ENCODE peak calls at places on chromosomes 13 and 19, in ten cellular contexts. O is lung, K is pancreas, S is psoas muscle, C is sigmoid colon, T is SK-N-SH, U is mammary epithelial cell, N is BJ, A is gastrocnemius medialis, G is prostate gland. X is an unnamed sample.

GRCh38 chr13:35891973-35892441 is 239.2 kb downstream of the DCLK1 start:
- DNase-seq in O (peak; percentile 17), K (no peak), S (no peak), C (no peak), T (no peak), U (peak; percentile 95), N (no peak), A (no peak), G (no peak), X (peak; percentile 98)

GRCh38 chr13:107590556-107590955 is 624.8 kb downstream of the LIG4 start:
- DNase-seq in O (no peak), K (no peak), S (no peak), C (no peak), T (no peak), U (no peak), N (no peak), A (no peak), G (no peak), X (no peak)

GRCh38 chr13:32880636-32881035 is 135.6 kb upstream of the KL start:
- DNase-seq in O (no peak), K (no peak), S (no peak), C (no peak), T (no peak), U (no peak), N (no peak), A (no peak), G (no peak), X (no peak)

GRCh38 chr19:18704054-18704453 is 20.6 kb downstream of the CRTC1 start:
- DNase-seq in O (no peak), K (no peak), S (no peak), C (no peak), T (no peak), U (no peak), N (no peak), A (no peak), G (no peak), X (peak; percentile 21)

GRCh38 chr19:33177417-33177976 is 16.6 kb upstream of the LRP3 start:
- DNase-seq in O (no peak), K (peak; percentile 92), S (no peak), C (peak; percentile 89), T (peak; percentile 77), U (no peak), N (no peak), A (no peak), G (peak; percentile 17), X (peak; percentile 24)

GRCh38 chr19:35716735-35716984 is 1.1 kb upstream of the KMT2B start:
- DNase-seq in O (no peak), K (peak; percentile 91), S (no peak), C (peak; percentile 83), T (no peak), U (no peak), N (no peak), A (no peak), G (no peak), X (no peak)

GRCh38 chr13:113029487-113030258 is 60.7 kb downstream of the MCF2L start:
- DNase-seq in O (no peak), K (peak; percentile 66), S (no peak), C (no peak), T (peak; percentile 92), U (no peak), N (no peak), A (no peak), G (no peak), X (no peak)

GRCh38 chr19:35273686-35274259 is 5.0 kb downstream of the USF2 start:
- DNase-seq in O (no peak), K (no peak), S (no peak), C (no peak), T (no peak), U (no peak), N (no peak), A (no peak), G (no peak), X (no peak)

GRCh38 chr19:23822735-23823134 is 64.0 kb upstream of the ZNF681 start:
- DNase-seq in O (no peak), K (no peak), S (no peak), C (no peak), T (no peak), U (peak; percentile 21), N (no peak), A (no peak), G (no peak), X (peak; percentile 33)

GRCh38 chr13:28678809-28679208 is 19.9 kb downstream of the POMP start:
- DNase-seq in O (no peak), K (no peak), S (no peak), C (no peak), T (no peak), U (no peak), N (no peak), A (no peak), G (no peak), X (no peak)

GRCh38 chr19:37987356-37988332 is 80.6 kb downstream of the SIPA1L3 start:
- DNase-seq in O (no peak), K (no peak), S (no peak), C (no peak), T (no peak), U (no peak), N (no peak), A (no peak), G (no peak), X (no peak)
- TF ChIP-seq CTCF in O (no peak), K (no peak), S (no peak), C (no peak), T (no peak), U (peak; percentile 19), N (peak; percentile 13), A (no peak), G (no peak), X (peak; percentile 31)

GRCh38 chr13:21710163-21710562 is 39.3 kb downstream of the FGF9 start:
- DNase-seq in O (no peak), K (no peak), S (no peak), C (no peak), T (no peak), U (no peak), N (no peak), A (no peak), G (no peak), X (no peak)
- H3K36me3 ChIP-seq in O (no peaks in the 10 kb centered on the region), K (no peaks in the 10 kb centered on the region), S (no peaks in the 10 kb centered on the region), C (no peaks in the 10 kb centered on the region), T (no peaks in the 10 kb centered on the region), U (no peaks in the 10 kb centered on the region), N (no peaks in the 10 kb centered on the region), A (no peaks in the 10 kb centered on the region), G (no peaks in the 10 kb centered on the region), X (no peaks in the 10 kb centered on the region)

GRCh38 chr13:46158983-46159382 is 23.0 kb downstream of the LCP1 start:
- DNase-seq in O (no peak), K (no peak), S (no peak), C (no peak), T (no peak), U (no peak), N (no peak), A (no peak), G (no peak), X (no peak)

GRCh38 chr13:46164661-46165060 is 17.3 kb downstream of the LCP1 start:
- DNase-seq in O (no peak), K (no peak), S (no peak), C (no peak), T (no peak), U (no peak), N (no peak), A (no peak), G (peak; percentile 49), X (no peak)

GRCh38 chr13:46160474-46161066 is 21.4 kb downstream of the LCP1 start:
- DNase-seq in O (no peak), K (no peak), S (no peak), C (no peak), T (peak; percentile 75), U (peak; percentile 36), N (peak; percentile 4), A (no peak), G (no peak), X (peak; percentile 56)

GRCh38 chr13:46158222-46158621 is 23.8 kb downstream of the LCP1 start:
- DNase-seq in O (no peak), K (no peak), S (no peak), C (no peak), T (no peak), U (no peak), N (no peak), A (no peak), G (no peak), X (no peak)

GRCh38 chr13:46160065-46160464 is 21.9 kb downstream of the LCP1 start:
- DNase-seq in O (no peak), K (no peak), S (no peak), C (no peak), T (no peak), U (no peak), N (no peak), A (no peak), G (no peak), X (no peak)
- H3K4me3 ChIP-seq in O (no peak overlapping the region), K (no peak overlapping the region), S (no peak overlapping the region), C (no peak overlapping the region), T (no peak overlapping the region), U (no peak overlapping the region), N (no peak overlapping the region), A (no peak overlapping the region), G (no peak overlapping the region), X (no peak overlapping the region)

GRCh38 chr19:531009-531752 is 379 bp upstream of the CDC34 start:
- DNase-seq in O (peak; percentile 76), K (peak; percentile 94), S (peak; percentile 87), C (peak; percentile 91), T (peak; percentile 99), U (peak; percentile 73), N (no peak), A (peak; percentile 47), G (peak; percentile 70), X (peak; percentile 48)
- TF ChIP-seq CTCF in O (no peak), K (no peak), S (no peak), C (no peak), T (no peak), U (no peak), N (no peak), A (peak; percentile 31), G (no peak), X (no peak)

GRCh38 chr19:7623725-7624603 is 5.4 kb downstream of the XAB2 start:
- DNase-seq in O (no peak), K (peak; percentile 80), S (no peak), C (no peak), T (no peak), U (no peak), N (no peak), A (no peak), G (no peak), X (no peak)
- H3K36me3 ChIP-seq in O (peaks cover 20% of the 10 kb centered on the region), K (no peaks in the 10 kb centered on the region), S (peaks cover 89% of the 10 kb centered on the region), C (peaks cover 58% of the 10 kb centered on the region), T (peaks cover 3% of the 10 kb centered on the region), U (peaks cover 7% of the 10 kb centered on the region), N (peaks cover 22% of the 10 kb centered on the region), A (peaks cover 77% of the 10 kb centered on the region), G (peaks cover 36% of the 10 kb centered on the region), X (peaks cover 47% of the 10 kb centered on the region)

DNA sequence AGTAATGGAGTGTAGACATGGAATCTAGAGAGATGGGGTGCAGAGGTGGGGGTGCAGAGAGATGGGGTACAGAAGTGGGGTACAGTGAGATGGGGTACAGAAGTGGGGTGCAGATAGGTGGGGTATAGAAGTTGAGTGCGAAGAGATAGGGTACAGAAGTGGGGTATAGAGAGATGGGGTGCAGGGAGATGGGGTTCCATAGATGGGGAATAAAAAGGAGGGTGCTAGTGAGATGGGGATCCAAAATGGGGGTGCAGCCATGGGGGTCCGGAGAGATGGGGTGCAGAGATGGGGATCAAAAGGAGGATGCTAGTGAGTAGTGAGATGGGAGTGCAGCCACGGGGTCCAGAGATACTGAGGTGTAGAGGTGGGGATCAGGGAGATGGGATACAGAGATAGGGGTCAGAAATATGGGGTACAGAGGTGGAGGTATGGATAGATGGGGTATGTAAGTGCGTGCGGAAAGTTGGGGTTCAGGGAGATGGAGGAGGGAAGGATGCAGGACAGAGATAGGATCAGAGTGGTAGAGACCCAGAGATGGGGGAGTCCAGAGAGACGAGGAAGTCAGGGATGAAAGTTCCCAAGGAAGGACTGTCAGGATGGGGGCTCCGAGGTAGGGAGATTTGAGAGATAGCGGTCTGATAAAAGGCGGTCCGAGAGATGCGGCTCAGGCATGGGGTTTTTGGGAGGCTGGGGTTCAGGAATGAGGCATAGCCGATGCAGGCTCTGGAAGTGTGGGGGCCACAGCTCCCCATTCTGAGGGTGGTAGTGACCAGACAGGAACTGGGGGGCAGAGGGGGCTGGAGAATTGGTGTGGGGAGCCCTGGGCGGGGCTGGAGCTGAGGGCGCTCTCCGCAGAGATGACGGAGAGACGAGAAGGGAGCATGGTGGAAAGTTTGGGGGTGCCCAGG is 3.4 kb downstream of the PALM3 start:
- DNase-seq in O (no peak), K (no peak), S (no peak), C (no peak), T (peak; percentile 27), U (no peak), N (no peak), A (no peak), G (no peak), X (no peak)
- H3K4me3 ChIP-seq in O (no peak overlapping the region), K (no peak overlapping the region), S (no peak overlapping the region), C (no peak overlapping the region), T (peak overlapping the region; percentile 64), U (no peak overlapping the region), N (no peak overlapping the region), A (no peak overlapping the region), G (no peak overlapping the region), X (no peak overlapping the region)

X was measured in bronchial epithelial cell.